ENCODE peak calls at places on chromosomes 11 and 22, in ten cellular contexts. One of them, this sample, is unnamed. For H3K4me1 and H3K36me3, the result is how much of the 10 kb centered on the place peaks cover.

GRCh38 chr11:63839508-63840355 is 822 bp downstream of the MARK2 start:
- DNase-seq in right atrium auricular region: no peak
- DNase-seq in Karpas-422: peak
- DNase-seq in adipocyte: peak
- DNase-seq in uterus: peak
- DNase-seq in aorta: peak
- DNase-seq in colonic mucosa: peak
- DNase-seq in heart left ventricle: peak
- DNase-seq in HCT116: no peak
- DNase-seq in fibroblast of lung: no peak
- DNase-seq in this sample: no peak

GRCh38 chr11:42239102-42239501 is 779.6 kb upstream of the LRRC4C start:
- DNase-seq in right atrium auricular region: no peak
- DNase-seq in Karpas-422: no peak
- DNase-seq in adipocyte: no peak
- DNase-seq in uterus: no peak
- DNase-seq in aorta: no peak
- DNase-seq in colonic mucosa: no peak
- DNase-seq in heart left ventricle: no peak
- DNase-seq in HCT116: no peak
- DNase-seq in fibroblast of lung: no peak
- DNase-seq in this sample: no peak

GRCh38 chr22:44752285-44753188 is at the start of gene ARHGAP8:
- DNase-seq in right atrium auricular region: no peak
- DNase-seq in Karpas-422: no peak
- DNase-seq in adipocyte: no peak
- DNase-seq in uterus: no peak
- DNase-seq in aorta: no peak
- DNase-seq in colonic mucosa: peak
- DNase-seq in heart left ventricle: no peak
- DNase-seq in HCT116: no peak
- DNase-seq in fibroblast of lung: no peak
- DNase-seq in this sample: no peak

GRCh38 chr22:17754233-17754925 is 19.9 kb downstream of the BID start:
- DNase-seq in right atrium auricular region: no peak
- DNase-seq in Karpas-422: no peak
- DNase-seq in adipocyte: no peak
- DNase-seq in uterus: no peak
- DNase-seq in aorta: no peak
- DNase-seq in colonic mucosa: no peak
- DNase-seq in heart left ventricle: no peak
- DNase-seq in HCT116: no peak
- DNase-seq in fibroblast of lung: no peak
- DNase-seq in this sample: no peak

GRCh38 chr22:43592470-43592869 is 180.7 kb downstream of the MPPED1 start:
- DNase-seq in right atrium auricular region: no peak
- DNase-seq in Karpas-422: no peak
- DNase-seq in adipocyte: no peak
- DNase-seq in uterus: no peak
- DNase-seq in aorta: no peak
- DNase-seq in colonic mucosa: no peak
- DNase-seq in heart left ventricle: no peak
- DNase-seq in HCT116: no peak
- DNase-seq in fibroblast of lung: no peak
- DNase-seq in this sample: peak

GRCh38 chr22:36552300-36552699 is 23.3 kb upstream of the EIF3D start:
- DNase-seq in right atrium auricular region: no peak
- DNase-seq in Karpas-422: peak
- DNase-seq in adipocyte: no peak
- DNase-seq in uterus: no peak
- DNase-seq in aorta: no peak
- DNase-seq in colonic mucosa: no peak
- DNase-seq in heart left ventricle: no peak
- DNase-seq in HCT116: no peak
- DNase-seq in fibroblast of lung: no peak
- DNase-seq in this sample: no peak

GRCh38 chr11:101618691-101619090 is 34.9 kb upstream of the TRPC6 start:
- DNase-seq in right atrium auricular region: no peak
- DNase-seq in Karpas-422: no peak
- DNase-seq in adipocyte: peak
- DNase-seq in uterus: no peak
- DNase-seq in aorta: no peak
- DNase-seq in colonic mucosa: no peak
- DNase-seq in heart left ventricle: no peak
- DNase-seq in HCT116: no peak
- DNase-seq in fibroblast of lung: peak
- DNase-seq in this sample: no peak

GRCh38 chr22:29338398-29338797 is 22.9 kb upstream of the RASL10A start:
- DNase-seq in right atrium auricular region: no peak
- DNase-seq in Karpas-422: no peak
- DNase-seq in adipocyte: no peak
- DNase-seq in uterus: no peak
- DNase-seq in aorta: no peak
- DNase-seq in colonic mucosa: no peak
- DNase-seq in heart left ventricle: no peak
- DNase-seq in HCT116: no peak
- DNase-seq in fibroblast of lung: no peak
- DNase-seq in this sample: no peak

GRCh38 chr11:66882540-66882939 is 25.7 kb downstream of the LRFN4 start:
- DNase-seq in right atrium auricular region: no peak
- DNase-seq in Karpas-422: no peak
- DNase-seq in adipocyte: no peak
- DNase-seq in uterus: no peak
- DNase-seq in aorta: no peak
- DNase-seq in colonic mucosa: no peak
- DNase-seq in heart left ventricle: peak
- DNase-seq in HCT116: no peak
- DNase-seq in fibroblast of lung: no peak
- DNase-seq in this sample: no peak
- H3K4me3 ChIP-seq in right atrium auricular region: no peak
- H3K4me3 ChIP-seq in Karpas-422: no peak
- H3K4me3 ChIP-seq in adipocyte: no peak
- H3K4me3 ChIP-seq in uterus: no peak
- H3K4me3 ChIP-seq in aorta: no peak
- H3K4me3 ChIP-seq in colonic mucosa: no peak
- H3K4me3 ChIP-seq in heart left ventricle: no peak
- H3K4me3 ChIP-seq in HCT116: peak
- H3K4me3 ChIP-seq in fibroblast of lung: no peak
- H3K4me3 ChIP-seq in this sample: no peak

GRCh38 chr11:44939673-44940072 is 11.0 kb downstream of the TP53I11 start:
- DNase-seq in right atrium auricular region: peak
- DNase-seq in Karpas-422: no peak
- DNase-seq in adipocyte: no peak
- DNase-seq in uterus: peak
- DNase-seq in aorta: no peak
- DNase-seq in colonic mucosa: no peak
- DNase-seq in heart left ventricle: no peak
- DNase-seq in HCT116: no peak
- DNase-seq in fibroblast of lung: peak
- DNase-seq in this sample: no peak

GRCh38 chr11:44936527-44936926 is 14.2 kb downstream of the TP53I11 start:
- DNase-seq in right atrium auricular region: peak
- DNase-seq in Karpas-422: peak
- DNase-seq in adipocyte: peak
- DNase-seq in uterus: peak
- DNase-seq in aorta: peak
- DNase-seq in colonic mucosa: peak
- DNase-seq in heart left ventricle: peak
- DNase-seq in HCT116: peak
- DNase-seq in fibroblast of lung: peak
- DNase-seq in this sample: peak

GRCh38 chr11:44936951-44937543 is 13.6 kb downstream of the TP53I11 start:
- DNase-seq in right atrium auricular region: no peak
- DNase-seq in Karpas-422: no peak
- DNase-seq in adipocyte: no peak
- DNase-seq in uterus: no peak
- DNase-seq in aorta: no peak
- DNase-seq in colonic mucosa: no peak
- DNase-seq in heart left ventricle: no peak
- DNase-seq in HCT116: no peak
- DNase-seq in fibroblast of lung: no peak
- DNase-seq in this sample: no peak

GRCh38 chr11:44940424-44940823 is 10.3 kb downstream of the TP53I11 start:
- DNase-seq in right atrium auricular region: no peak
- DNase-seq in Karpas-422: no peak
- DNase-seq in adipocyte: no peak
- DNase-seq in uterus: no peak
- DNase-seq in aorta: no peak
- DNase-seq in colonic mucosa: no peak
- DNase-seq in heart left ventricle: no peak
- DNase-seq in HCT116: no peak
- DNase-seq in fibroblast of lung: no peak
- DNase-seq in this sample: no peak

DNA sequence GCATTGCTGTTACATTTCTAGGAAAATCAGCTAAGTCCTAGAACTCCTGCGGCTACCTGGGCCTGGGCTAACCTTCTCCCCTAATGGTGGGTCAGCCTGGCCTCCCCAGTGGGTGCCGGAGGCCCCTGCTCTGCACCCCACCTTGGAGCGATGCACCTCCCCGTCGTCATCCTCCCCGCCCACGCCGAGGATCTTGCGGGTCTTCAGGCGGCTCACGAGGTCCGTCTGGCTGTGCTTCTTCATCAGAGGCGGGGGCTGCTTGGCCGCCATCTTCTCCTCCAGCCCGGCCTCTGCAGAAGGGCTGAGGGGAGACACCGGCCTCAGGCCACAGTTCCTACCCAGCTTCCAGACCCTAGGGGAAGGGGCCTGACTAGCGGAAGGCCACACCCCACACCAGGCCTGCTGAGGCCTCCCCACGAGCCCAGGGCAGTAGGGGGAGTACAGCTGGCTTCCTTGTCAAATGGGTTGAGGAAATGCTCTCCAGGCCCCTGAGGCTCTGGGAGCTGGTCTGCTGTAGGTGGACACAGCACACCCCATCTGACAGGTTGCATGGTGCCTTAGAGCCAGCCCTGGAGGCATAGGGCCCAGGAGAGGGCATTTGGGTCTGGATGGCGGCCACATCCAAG is 12.5 kb downstream of the TP53I11 start:
- DNase-seq in right atrium auricular region: no peak
- DNase-seq in Karpas-422: no peak
- DNase-seq in adipocyte: no peak
- DNase-seq in uterus: no peak
- DNase-seq in aorta: no peak
- DNase-seq in colonic mucosa: no peak
- DNase-seq in heart left ventricle: no peak
- DNase-seq in HCT116: no peak
- DNase-seq in fibroblast of lung: no peak
- DNase-seq in this sample: no peak
- H3K4me1 ChIP-seq in right atrium auricular region: under half
- H3K4me1 ChIP-seq in Karpas-422: under half
- H3K4me1 ChIP-seq in adipocyte: under half
- H3K4me1 ChIP-seq in uterus: under half
- H3K4me1 ChIP-seq in aorta: under half
- H3K4me1 ChIP-seq in colonic mucosa: under half
- H3K4me1 ChIP-seq in heart left ventricle: under half
- H3K4me1 ChIP-seq in HCT116: under half
- H3K4me1 ChIP-seq in fibroblast of lung: under half
- H3K4me1 ChIP-seq in this sample: under half

GRCh38 chr11:20051783-20052399 is 108.4 kb downstream of the DBX1 start:
- DNase-seq in right atrium auricular region: no peak
- DNase-seq in Karpas-422: no peak
- DNase-seq in adipocyte: no peak
- DNase-seq in uterus: no peak
- DNase-seq in aorta: no peak
- DNase-seq in colonic mucosa: no peak
- DNase-seq in heart left ventricle: no peak
- DNase-seq in HCT116: no peak
- DNase-seq in fibroblast of lung: no peak
- DNase-seq in this sample: no peak

GRCh38 chr11:20048707-20049106 is 111.6 kb downstream of the DBX1 start:
- DNase-seq in right atrium auricular region: no peak
- DNase-seq in Karpas-422: no peak
- DNase-seq in adipocyte: no peak
- DNase-seq in uterus: no peak
- DNase-seq in aorta: no peak
- DNase-seq in colonic mucosa: no peak
- DNase-seq in heart left ventricle: no peak
- DNase-seq in HCT116: no peak
- DNase-seq in fibroblast of lung: no peak
- DNase-seq in this sample: no peak

GRCh38 chr11:20049231-20049630 is 111.0 kb downstream of the DBX1 start:
- DNase-seq in right atrium auricular region: no peak
- DNase-seq in Karpas-422: no peak
- DNase-seq in adipocyte: no peak
- DNase-seq in uterus: peak
- DNase-seq in aorta: no peak
- DNase-seq in colonic mucosa: no peak
- DNase-seq in heart left ventricle: no peak
- DNase-seq in HCT116: no peak
- DNase-seq in fibroblast of lung: no peak
- DNase-seq in this sample: no peak

GRCh38 chr11:20050048-20050447 is 110.2 kb downstream of the DBX1 start:
- DNase-seq in right atrium auricular region: no peak
- DNase-seq in Karpas-422: no peak
- DNase-seq in adipocyte: no peak
- DNase-seq in uterus: no peak
- DNase-seq in aorta: no peak
- DNase-seq in colonic mucosa: no peak
- DNase-seq in heart left ventricle: no peak
- DNase-seq in HCT116: no peak
- DNase-seq in fibroblast of lung: no peak
- DNase-seq in this sample: no peak

DNA sequence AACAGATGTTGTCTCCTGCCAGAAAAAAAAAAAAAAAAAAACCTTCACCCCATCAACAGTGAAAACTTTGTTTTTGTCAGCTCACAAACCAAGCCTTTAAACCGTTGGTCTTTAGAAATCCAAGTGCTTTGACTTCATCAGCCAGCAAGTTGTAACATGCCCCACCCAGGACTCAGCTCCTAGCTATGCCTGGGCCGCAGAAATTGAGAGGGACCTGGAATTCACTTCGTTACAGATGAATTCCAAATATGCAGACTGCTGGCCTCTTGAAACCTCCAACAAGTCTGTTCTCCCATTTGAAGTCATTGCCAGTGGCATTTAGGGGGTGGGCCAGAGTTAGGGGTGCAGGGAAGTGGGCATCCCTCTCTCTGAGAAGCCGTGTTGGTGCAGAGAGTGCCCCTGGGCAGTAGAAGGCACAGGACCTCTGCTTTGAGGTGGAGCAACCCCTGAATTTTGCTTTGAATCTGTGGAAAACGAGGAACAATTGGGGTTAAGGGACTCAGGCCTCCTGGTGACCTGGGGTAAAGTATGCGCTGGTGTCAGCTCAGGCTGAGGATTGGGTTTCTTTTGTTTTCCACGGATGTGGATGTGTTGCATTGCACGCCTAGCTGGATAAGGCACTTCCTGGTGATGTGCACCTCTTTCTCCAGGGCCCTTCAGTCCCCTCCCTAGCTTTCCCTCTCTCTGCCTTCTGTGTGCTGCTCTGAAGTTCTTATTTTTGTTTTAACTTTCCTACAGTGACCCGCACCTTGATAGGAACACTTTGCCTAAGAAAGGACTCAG is 109.5 kb downstream of the DBX1 start:
- DNase-seq in right atrium auricular region: no peak
- DNase-seq in Karpas-422: no peak
- DNase-seq in adipocyte: peak
- DNase-seq in uterus: no peak
- DNase-seq in aorta: no peak
- DNase-seq in colonic mucosa: no peak
- DNase-seq in heart left ventricle: no peak
- DNase-seq in HCT116: no peak
- DNase-seq in fibroblast of lung: no peak
- DNase-seq in this sample: no peak
- H3K36me3 ChIP-seq in right atrium auricular region: under half
- H3K36me3 ChIP-seq in Karpas-422: under half
- H3K36me3 ChIP-seq in adipocyte: half or more
- H3K36me3 ChIP-seq in uterus: under half
- H3K36me3 ChIP-seq in aorta: under half
- H3K36me3 ChIP-seq in colonic mucosa: under half
- H3K36me3 ChIP-seq in heart left ventricle: under half
- H3K36me3 ChIP-seq in HCT116: under half
- H3K36me3 ChIP-seq in fibroblast of lung: under half
- H3K36me3 ChIP-seq in this sample: under half

GRCh38 chr11:119028346-119029068 is 2.2 kb downstream of the SLC37A4 start:
- DNase-seq in right atrium auricular region: no peak
- DNase-seq in Karpas-422: no peak
- DNase-seq in adipocyte: no peak
- DNase-seq in uterus: no peak
- DNase-seq in aorta: no peak
- DNase-seq in colonic mucosa: no peak
- DNase-seq in heart left ventricle: no peak
- DNase-seq in HCT116: no peak
- DNase-seq in fibroblast of lung: no peak
- DNase-seq in this sample: no peak
- H3K4me3 ChIP-seq in right atrium auricular region: no peak
- H3K4me3 ChIP-seq in Karpas-422: peak
- H3K4me3 ChIP-seq in adipocyte: no peak
- H3K4me3 ChIP-seq in uterus: no peak
- H3K4me3 ChIP-seq in aorta: no peak
- H3K4me3 ChIP-seq in colonic mucosa: peak
- H3K4me3 ChIP-seq in heart left ventricle: no peak
- H3K4me3 ChIP-seq in HCT116: no peak
- H3K4me3 ChIP-seq in fibroblast of lung: no peak
- H3K4me3 ChIP-seq in this sample: no peak

This sample was measured in iPS DF 6.9.